ENCODE peak calls at places on chromosomes 6 and 20, in eight cellular contexts. Z is CD4-positive, alpha-beta T cell; Y is lower lobe of right lung; X is lung; V is heart left ventricle; C is pancreas; M is natural killer cell; F is A549. K is an unnamed sample.

GRCh38 chr6:54266400-54266923 is 41.8 kb upstream of the TINAG start:
- ATAC-seq in V (peak; percentile 60), Y (no peak), M (no peak), X (no peak), C (no peak), F (no peak), Z (no peak), K (no peak)

GRCh38 chr20:10475225-10475624 is 40.1 kb downstream of the SLX4IP start:
- ATAC-seq in Z (no peak), F (peak; percentile 49), V (no peak), C (no peak), X (no peak), M (peak; percentile 89), Y (peak; percentile 54), K (no peak)

GRCh38 chr6:102679844-102680243 is 1286.3 kb downstream of the GRIK2 start:
- ATAC-seq in F (no peak), M (no peak), Y (no peak), V (no peak), Z (no peak), X (no peak), C (no peak), K (no peak)

GRCh38 chr20:9331707-9332435 is 182.5 kb upstream of the LAMP5 start:
- ATAC-seq in Z (no peak), C (no peak), F (peak; percentile 60), M (no peak), X (no peak), Y (no peak), V (peak; percentile 55), K (no peak)

GRCh38 chr6:151071295-151071694 is 168.5 kb upstream of the AKAP12 start:
- ATAC-seq in Z (no peak), V (no peak), X (no peak), F (no peak), C (peak; percentile 31), M (no peak), Y (peak; percentile 40), K (peak; percentile 36)

GRCh38 chr20:35820715-35821114 is 48.9 kb downstream of the PHF20 start:
- ATAC-seq in C (no peak), X (no peak), F (peak; percentile 45), V (peak; percentile 61), Y (no peak), M (no peak), Z (no peak), K (no peak)

GRCh38 chr6:47144306-47144705 is 102.2 kb upstream of the ADGRF1 start:
- ATAC-seq in Z (no peak), M (no peak), X (no peak), F (no peak), Y (no peak), C (no peak), V (no peak), K (peak; percentile 80)

GRCh38 chr20:2946988-2947961 is 74.0 kb downstream of the PTPRA start:
- ATAC-seq in Y (peak; percentile 69), C (peak; percentile 89), Z (no peak), M (no peak), F (peak; percentile 50), X (peak; percentile 47), V (no peak), K (no peak)

GRCh38 chr6:33215761-33216649 is 7.7 kb downstream of the RING1 start:
- ATAC-seq in Y (no peak), M (no peak), C (no peak), Z (no peak), X (no peak), F (peak; percentile 5), V (no peak), K (no peak)

GRCh38 chr20:13819885-13820645 is 35.2 kb downstream of the NDUFAF5 start:
- ATAC-seq in F (peak; percentile 79), M (peak; percentile 64), Y (peak; percentile 85), C (peak; percentile 92), Z (peak; percentile 75), X (peak; percentile 65), V (no peak), K (peak; percentile 58)

GRCh38 chr6:149484733-149485700 is at the start of gene ZC3H12D:
- ATAC-seq in Z (peak; percentile 77), C (peak; percentile 40), X (peak; percentile 50), V (no peak), F (peak; percentile 92), M (peak; percentile 79), Y (peak; percentile 54), K (peak; percentile 40)

GRCh38 chr6:168032383-168032760 is 34.9 kb downstream of the KIF25 start:
- ATAC-seq in X (no peak), M (no peak), V (no peak), Z (no peak), Y (no peak), C (no peak), F (no peak), K (no peak)
- TF ChIP-seq CTCF in X (no peak), M (no peak), V (no peak), Z (no peak), Y (no peak), C (no peak), F (no peak), K (no peak)

DNA sequence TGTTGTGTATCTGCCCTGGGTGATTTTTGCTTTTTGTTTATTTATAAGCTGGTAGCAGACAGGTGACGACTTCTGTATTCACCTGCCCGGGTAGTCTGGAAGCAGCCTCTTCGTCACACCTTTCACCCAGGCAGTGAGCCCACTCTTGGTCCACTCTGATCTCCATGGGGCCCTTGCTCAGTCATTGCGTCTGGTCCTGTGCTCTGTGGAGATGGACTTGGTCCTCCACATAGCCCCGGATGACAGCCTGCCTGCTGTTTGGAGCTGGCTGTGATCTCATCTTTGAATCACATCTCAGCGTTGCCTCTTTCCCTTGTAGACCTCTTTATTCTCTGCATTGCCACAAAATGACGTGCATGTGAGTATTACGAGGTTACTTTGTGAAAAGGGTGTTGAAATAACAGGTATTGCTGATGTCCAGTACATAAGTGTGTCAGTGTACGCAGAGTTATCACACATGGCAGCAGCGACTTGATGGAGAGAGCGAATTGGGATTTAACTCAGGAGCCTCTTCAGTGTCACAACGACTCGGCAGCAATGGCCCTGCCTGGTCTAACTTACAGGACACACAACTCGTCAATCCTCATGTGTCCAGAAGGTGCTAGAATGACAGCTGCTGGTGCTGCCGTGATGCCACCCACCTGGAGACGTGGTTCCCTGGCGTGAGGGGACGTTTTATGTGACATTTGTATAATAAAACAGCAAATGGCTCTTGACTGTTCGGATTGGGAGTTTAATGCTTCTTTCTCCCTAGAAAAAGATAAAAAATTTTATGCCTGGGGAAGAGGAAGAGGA is 24.2 kb upstream of the FRMD1 start:
- ATAC-seq in V (no peak), X (no peak), M (no peak), F (no peak), Y (no peak), C (no peak), Z (no peak), K (no peak)
- TF ChIP-seq CTCF in V (no peak), X (no peak), M (no peak), F (no peak), Y (no peak), C (no peak), Z (no peak), K (no peak)

GRCh38 chr6:10425973-10426780 is 11.3 kb upstream of the TFAP2A start:
- ATAC-seq in Z (peak; percentile 34), F (peak; percentile 47), C (peak; percentile 84), V (no peak), M (peak; percentile 52), X (peak; percentile 72), Y (peak; percentile 86), K (peak; percentile 54)

GRCh38 chr6:10421508-10422281 is 6.8 kb upstream of the TFAP2A start:
- ATAC-seq in F (no peak), M (no peak), Z (no peak), V (no peak), C (no peak), Y (no peak), X (no peak), K (no peak)

GRCh38 chr6:10425177-10425972 is 10.5 kb upstream of the TFAP2A start:
- ATAC-seq in M (no peak), V (no peak), C (no peak), Y (no peak), Z (no peak), F (no peak), X (no peak), K (no peak)

GRCh38 chr6:10422282-10423034 is 7.6 kb upstream of the TFAP2A start:
- ATAC-seq in Z (no peak), F (no peak), C (no peak), V (no peak), X (no peak), M (no peak), Y (no peak), K (no peak)

DNA sequence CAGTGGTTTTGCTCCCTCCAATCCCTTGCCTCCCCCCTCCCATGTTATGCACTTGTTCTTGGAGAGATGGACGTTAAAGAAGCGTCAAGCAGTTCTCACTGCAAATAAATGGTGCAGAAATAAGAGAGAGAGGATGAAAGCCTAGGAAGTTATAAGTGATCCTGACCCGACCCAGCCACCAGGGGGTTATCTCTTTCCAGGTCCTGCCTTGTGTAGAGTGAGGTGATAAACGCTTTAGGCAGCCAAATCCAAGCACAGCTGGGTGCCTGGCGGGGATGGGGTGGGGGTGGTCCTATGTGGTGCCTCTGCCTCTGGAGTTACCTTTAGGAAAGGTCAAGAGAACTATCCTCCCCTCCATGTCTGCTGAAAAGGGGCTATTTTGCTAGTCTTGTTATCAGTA is 9.1 kb upstream of the TFAP2A start:
- ATAC-seq in Y (no peak), Z (no peak), C (no peak), F (peak; percentile 89), V (no peak), X (no peak), M (no peak), K (no peak)
- TF ChIP-seq CTCF in Y (no peak), Z (no peak), C (no peak), F (no peak), V (no peak), X (no peak), M (no peak), K (no peak)

GRCh38 chr6:161204866-161205557 is 68.8 kb downstream of the AGPAT4 start:
- ATAC-seq in M (no peak), F (no peak), Z (no peak), Y (no peak), X (no peak), C (no peak), V (no peak), K (no peak)

GRCh38 chr6:161199845-161200244 is 74.0 kb downstream of the AGPAT4 start:
- ATAC-seq in M (no peak), Z (no peak), V (no peak), F (no peak), C (peak; percentile 47), X (no peak), Y (peak; percentile 36), K (no peak)

GRCh38 chr6:161198781-161199505 is 74.9 kb downstream of the AGPAT4 start:
- ATAC-seq in F (no peak), V (no peak), X (no peak), C (no peak), M (no peak), Y (no peak), Z (no peak), K (no peak)

GRCh38 chr6:161198176-161198575 is 75.7 kb downstream of the AGPAT4 start:
- ATAC-seq in F (no peak), Z (no peak), X (no peak), V (no peak), Y (no peak), C (no peak), M (no peak), K (no peak)

DNA sequence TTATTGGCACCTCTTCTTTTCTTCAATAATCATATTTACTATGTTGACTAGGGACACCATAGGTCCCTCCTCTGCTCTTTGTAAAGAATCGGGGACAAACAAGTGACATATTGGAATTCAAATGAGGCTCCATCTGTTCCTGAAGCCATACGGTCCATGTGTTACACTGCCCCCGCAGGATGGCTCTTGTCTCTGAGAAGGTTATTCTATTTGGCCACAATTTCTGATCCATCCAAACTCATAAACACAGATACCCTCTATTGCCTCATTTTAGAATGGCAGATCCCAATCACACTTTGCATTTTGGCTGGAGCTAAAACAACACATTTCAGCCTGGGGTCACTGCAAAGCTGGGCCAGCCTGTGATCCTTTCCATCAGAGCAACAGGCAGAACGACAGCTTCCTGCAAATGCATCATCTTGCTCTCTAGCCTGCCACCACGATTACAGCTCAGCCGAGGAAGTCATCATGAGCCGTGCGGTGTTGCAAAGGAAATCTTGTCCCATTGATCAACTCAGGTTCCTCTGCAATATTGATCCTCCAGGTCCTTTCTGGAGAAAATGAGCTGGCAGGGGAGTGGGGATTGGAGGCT is 73.2 kb downstream of the AGPAT4 start:
- ATAC-seq in C (no peak), Y (no peak), F (no peak), X (no peak), V (no peak), M (no peak), Z (no peak), K (no peak)
- TF ChIP-seq CTCF in C (no peak), Y (no peak), F (no peak), X (no peak), V (no peak), M (no peak), Z (no peak), K (no peak)